ENCODE peak calls at places on chromosome 2, in five cellular contexts. W is lung; Z is CD8-positive, alpha-beta T cell; Y is K562; R is A673. B is an unnamed sample. For H3K36me3, the result is how much of the 10 kb centered on the place peaks cover.

GRCh38 chr2:112622528-112622849 is 23.2 kb upstream of the SLC20A1 start:
- DNase-seq in W (no peak), Z (no peak), Y (no peak), R (peak), B (peak)

GRCh38 chr2:70905443-70905842 is 30.3 kb upstream of the ATP6V1B1 start:
- DNase-seq in W (peak), Z (no peak), Y (no peak), R (no peak), B (no peak)

GRCh38 chr2:212939777-212940531 is 211.5 kb downstream of the IKZF2 start:
- DNase-seq in W (peak), Z (no peak), Y (no peak), R (no peak), B (no peak)

GRCh38 chr2:134375935-134376334 is 122.1 kb downstream of the MGAT5 start:
- DNase-seq in W (no peak), Z (no peak), Y (no peak), R (peak), B (no peak)

GRCh38 chr2:109066917-109067828 is 61.8 kb upstream of the SH3RF3 start:
- DNase-seq in W (no peak), Z (no peak), Y (no peak), R (peak), B (no peak)

GRCh38 chr2:181074457-181074856 is 94.1 kb downstream of the UBE2E3 start:
- DNase-seq in W (no peak), Z (no peak), Y (no peak), R (no peak), B (no peak)

GRCh38 chr2:182320106-182320505 is 106.7 kb downstream of the PDE1A start:
- DNase-seq in W (no peak), Z (no peak), Y (no peak), R (no peak), B (no peak)

GRCh38 chr2:83953661-83954060 is 505.4 kb downstream of the SUCLG1 start:
- DNase-seq in W (no peak), Z (no peak), Y (no peak), R (no peak), B (no peak)

GRCh38 chr2:89831686-89832498 is 1140.4 kb downstream of the RPIA start:
- DNase-seq in W (no peak), Z (no peak), Y (peak), R (no peak), B (no peak)

GRCh38 chr2:120879401-120880295 is 144.0 kb downstream of the GLI2 start:
- DNase-seq in W (no peak), Z (no peak), Y (no peak), R (peak), B (no peak)

GRCh38 chr2:3741867-3742602 is 38.7 kb downstream of the DCDC2C start:
- DNase-seq in W (no peak), Z (no peak), Y (no peak), R (no peak), B (no peak)

GRCh38 chr2:223952280-223952968 is 4.8 kb upstream of the MRPL44 start:
- DNase-seq in W (no peak), Z (no peak), Y (no peak), R (no peak), B (no peak)

GRCh38 chr2:133424876-133425275 is 143.4 kb downstream of the NCKAP5 start:
- DNase-seq in W (no peak), Z (no peak), Y (no peak), R (no peak), B (no peak)

GRCh38 chr2:122515731-122516130 is 760.3 kb downstream of the TSN start:
- DNase-seq in W (no peak), Z (no peak), Y (no peak), R (no peak), B (no peak)

GRCh38 chr2:238595750-238596570 is 169.2 kb downstream of the ASB1 start:
- DNase-seq in W (peak), Z (no peak), Y (no peak), R (no peak), B (no peak)

GRCh38 chr2:241870611-241871537 is 1.3 kb downstream of the RTP5 start:
- DNase-seq in W (no peak), Z (peak), Y (no peak), R (no peak), B (no peak)

GRCh38 chr2:108805782-108806181 is 19.2 kb downstream of the CCDC138 start:
- DNase-seq in W (no peak), Z (no peak), Y (no peak), R (no peak), B (no peak)

GRCh38 chr2:241801611-241802420 is 7.2 kb upstream of the NEU4 start:
- DNase-seq in W (peak), Z (no peak), Y (peak), R (no peak), B (no peak)

GRCh38 chr2:43070039-43070438 is 156.4 kb downstream of the ZFP36L2 start:
- DNase-seq in W (no peak), Z (no peak), Y (no peak), R (no peak), B (peak)

GRCh38 chr2:46471-47345 is at the start of gene FAM110C:
- DNase-seq in W (peak), Z (peak), Y (no peak), R (no peak), B (peak)

GRCh38 chr2:70331012-70331411 is 29.1 kb upstream of the FAM136A start:
- DNase-seq in W (no peak), Z (no peak), Y (no peak), R (no peak), B (no peak)

GRCh38 chr2:105393373-105394055 is 5.3 kb downstream of the FHL2 start:
- DNase-seq in W (no peak), Z (no peak), Y (no peak), R (no peak), B (no peak)

GRCh38 chr2:220445429-220446105 is 818.1 kb downstream of the SLC4A3 start:
- DNase-seq in W (no peak), Z (no peak), Y (no peak), R (no peak), B (no peak)

GRCh38 chr2:113757059-113757657 is 716 bp upstream of the SLC35F5 start:
- DNase-seq in W (no peak), Z (peak), Y (peak), R (no peak), B (no peak)

GRCh38 chr2:124048102-124048501 is 23.0 kb downstream of the CNTNAP5 start:
- DNase-seq in W (no peak), Z (no peak), Y (no peak), R (no peak), B (no peak)

GRCh38 chr2:124049136-124049535 is 24.0 kb downstream of the CNTNAP5 start:
- DNase-seq in W (no peak), Z (no peak), Y (no peak), R (no peak), B (no peak)

GRCh38 chr2:124046332-124046731 is 21.2 kb downstream of the CNTNAP5 start:
- DNase-seq in W (no peak), Z (no peak), Y (no peak), R (no peak), B (no peak)

GRCh38 chr2:124050833-124051497 is 25.9 kb downstream of the CNTNAP5 start:
- DNase-seq in W (no peak), Z (no peak), Y (no peak), R (no peak), B (no peak)

GRCh38 chr2:124048664-124049063 is 23.6 kb downstream of the CNTNAP5 start:
- DNase-seq in W (no peak), Z (no peak), Y (no peak), R (no peak), B (no peak)
- H3K36me3 ChIP-seq in W (under half), Z (under half), Y (under half), R (under half), B (under half)

GRCh38 chr2:130287656-130288026 is 55.1 kb upstream of the IMP4 start:
- DNase-seq in W (no peak), Z (no peak), Y (no peak), R (no peak), B (no peak)

GRCh38 chr2:130286983-130287655 is 55.6 kb upstream of the IMP4 start:
- DNase-seq in W (no peak), Z (no peak), Y (no peak), R (no peak), B (no peak)

GRCh38 chr2:130288467-130289403 is 54.0 kb upstream of the IMP4 start:
- DNase-seq in W (no peak), Z (no peak), Y (peak), R (no peak), B (no peak)

GRCh38 chr2:130289780-130290179 is 52.9 kb upstream of the IMP4 start:
- DNase-seq in W (no peak), Z (no peak), Y (no peak), R (no peak), B (no peak)
- TF ChIP-seq CTCF in W (no peak), Z (no peak), Y (no peak), R (no peak), B (no peak)

DNA sequence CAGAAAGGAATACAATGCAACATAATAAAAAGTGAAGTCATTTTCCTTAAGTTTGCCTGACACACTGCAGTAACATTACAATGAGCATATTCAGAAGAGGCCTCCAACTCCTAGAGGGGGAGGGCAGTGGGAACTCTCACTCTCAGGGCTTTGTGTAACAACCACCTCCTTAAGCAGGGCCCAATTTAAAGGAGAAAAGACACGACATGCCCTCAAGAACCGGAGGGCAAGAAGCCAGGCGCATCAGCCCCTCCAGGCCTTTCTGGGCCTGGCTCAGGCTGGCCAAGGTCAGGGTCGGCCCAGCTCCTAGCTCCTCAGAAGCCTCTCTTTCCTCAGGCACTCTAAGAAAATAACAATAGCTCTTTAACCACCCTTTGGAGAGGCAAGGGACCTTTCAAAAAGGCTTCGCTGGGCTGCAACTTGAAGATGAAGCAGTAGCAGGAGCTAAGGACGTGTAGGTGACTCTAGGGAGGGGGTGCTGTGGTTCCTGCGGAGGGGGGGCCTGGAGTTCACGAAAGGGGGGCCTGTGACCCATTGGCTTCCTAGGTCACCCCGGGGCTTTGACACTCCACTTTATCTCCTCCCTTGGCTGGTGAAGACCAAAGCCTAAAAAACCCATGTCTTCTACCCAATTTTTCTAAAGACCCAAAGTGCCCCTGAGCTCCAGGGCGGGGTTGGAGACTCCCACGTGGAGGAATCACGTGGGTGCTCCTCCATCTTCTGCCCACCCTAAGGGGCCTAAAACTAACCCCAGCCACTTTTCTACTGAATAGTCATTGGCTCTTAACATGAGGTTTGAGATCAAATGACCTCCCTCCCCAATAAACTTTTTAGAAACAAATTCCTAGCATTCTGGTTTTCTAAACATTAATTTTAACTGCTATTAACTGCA is 13.3 kb downstream of the SERTAD2 start:
- DNase-seq in W (no peak), Z (no peak), Y (peak), R (no peak), B (no peak)
- H3K4me3 ChIP-seq in W (no peak), Z (no peak), Y (no peak), R (no peak), B (no peak)

GRCh38 chr2:128169497-128169896 is 78.5 kb downstream of the UGGT1 start:
- DNase-seq in W (no peak), Z (no peak), Y (no peak), R (peak), B (no peak)

GRCh38 chr2:128169933-128170709 is 79.1 kb downstream of the UGGT1 start:
- DNase-seq in W (no peak), Z (no peak), Y (no peak), R (no peak), B (no peak)

GRCh38 chr2:128169094-128169493 is 78.1 kb downstream of the UGGT1 start:
- DNase-seq in W (no peak), Z (no peak), Y (no peak), R (no peak), B (no peak)

GRCh38 chr2:128172191-128172590 is 81.2 kb downstream of the UGGT1 start:
- DNase-seq in W (no peak), Z (no peak), Y (no peak), R (no peak), B (no peak)

GRCh38 chr2:128170776-128171175 is 79.8 kb downstream of the UGGT1 start:
- DNase-seq in W (no peak), Z (no peak), Y (no peak), R (no peak), B (no peak)
- H3K36me3 ChIP-seq in W (under half), Z (under half), Y (half or more), R (half or more), B (half or more)

GRCh38 chr2:31038385-31038784 is 99.9 kb downstream of the GALNT14 start:
- DNase-seq in W (no peak), Z (no peak), Y (no peak), R (peak), B (no peak)
- TF ChIP-seq CTCF in W (no peak), Z (no peak), Y (peak), R (peak), B (no peak)

GRCh38 chr2:66581461-66582363 is 146.8 kb downstream of the MEIS1 start:
- DNase-seq in W (peak), Z (no peak), Y (no peak), R (peak), B (peak)
- H3K4me3 ChIP-seq in W (peak), Z (no peak), Y (no peak), R (peak), B (no peak)

GRCh38 chr2:149577269-149577668 is 10.3 kb downstream of the MMADHC start:
- DNase-seq in W (no peak), Z (no peak), Y (no peak), R (no peak), B (no peak)

GRCh38 chr2:149575742-149576141 is 11.8 kb downstream of the MMADHC start:
- DNase-seq in W (no peak), Z (no peak), Y (no peak), R (no peak), B (no peak)

GRCh38 chr2:149572102-149572953 is 15.2 kb downstream of the MMADHC start:
- DNase-seq in W (no peak), Z (no peak), Y (no peak), R (no peak), B (no peak)

GRCh38 chr2:149575277-149575676 is 12.3 kb downstream of the MMADHC start:
- DNase-seq in W (no peak), Z (no peak), Y (no peak), R (no peak), B (no peak)

GRCh38 chr2:149573760-149574159 is 13.8 kb downstream of the MMADHC start:
- DNase-seq in W (no peak), Z (no peak), Y (no peak), R (peak), B (no peak)
- H3K36me3 ChIP-seq in W (under half), Z (under half), Y (half or more), R (half or more), B (half or more)

DNA sequence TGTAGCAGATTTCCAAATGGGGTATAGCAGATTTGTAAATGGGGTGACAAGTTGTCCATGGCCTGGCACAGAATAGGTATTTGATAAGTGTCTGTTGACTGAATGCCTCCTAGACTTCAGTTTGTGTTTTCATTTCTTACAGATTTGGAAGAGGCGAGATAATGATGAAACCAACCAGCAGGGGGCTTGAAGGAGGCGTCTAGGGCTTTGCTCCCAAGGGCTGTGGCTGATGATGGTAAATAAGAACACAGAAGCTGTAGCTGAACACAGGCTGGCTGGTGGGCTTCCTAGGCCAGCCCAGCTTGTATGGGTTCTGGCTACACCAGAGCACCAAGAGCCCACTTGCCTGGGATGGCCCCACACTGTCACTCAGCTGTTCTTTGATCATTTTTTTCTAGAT is 19.4 kb downstream of the SFTPB start:
- DNase-seq in W (no peak), Z (no peak), Y (peak), R (peak), B (no peak)
- TF ChIP-seq CTCF in W (no peak), Z (no peak), Y (peak), R (peak), B (peak)

GRCh38 chr2:45008296-45009129 is 739 bp downstream of the SIX2 start:
- DNase-seq in W (no peak), Z (no peak), Y (no peak), R (no peak), B (peak)
- H3K4me3 ChIP-seq in W (no peak), Z (peak), Y (no peak), R (no peak), B (peak)